ENCODE peak calls at places on chromosomes 2 and 18, in nine cellular contexts. One of them, this sample, is unnamed.

GRCh38 chr2:16294791-16295190 is 354.4 kb downstream of the MYCN start:
- DNase-seq in bronchial epithelial cell: no peak
- DNase-seq in AG09309: no peak
- DNase-seq in breast epithelium: no peak
- DNase-seq in ovary: no peak
- DNase-seq in H9: no peak
- DNase-seq in BJ: no peak
- DNase-seq in neural crest cell: no peak
- DNase-seq in sigmoid colon: no peak
- DNase-seq in this sample: no peak

GRCh38 chr2:11750422-11750821 is 4.0 kb downstream of the LPIN1 start:
- DNase-seq in bronchial epithelial cell: peak
- DNase-seq in AG09309: no peak
- DNase-seq in breast epithelium: no peak
- DNase-seq in ovary: no peak
- DNase-seq in H9: no peak
- DNase-seq in BJ: no peak
- DNase-seq in neural crest cell: no peak
- DNase-seq in sigmoid colon: no peak
- DNase-seq in this sample: no peak

GRCh38 chr2:2720351-2720750 is 389.3 kb upstream of the MYT1L start:
- DNase-seq in bronchial epithelial cell: no peak
- DNase-seq in AG09309: no peak
- DNase-seq in breast epithelium: no peak
- DNase-seq in ovary: no peak
- DNase-seq in H9: no peak
- DNase-seq in BJ: no peak
- DNase-seq in neural crest cell: no peak
- DNase-seq in sigmoid colon: no peak
- DNase-seq in this sample: no peak

GRCh38 chr2:184906709-184907108 is 308.4 kb downstream of the ZNF804A start:
- DNase-seq in bronchial epithelial cell: no peak
- DNase-seq in AG09309: no peak
- DNase-seq in breast epithelium: no peak
- DNase-seq in ovary: no peak
- DNase-seq in H9: no peak
- DNase-seq in BJ: no peak
- DNase-seq in neural crest cell: no peak
- DNase-seq in sigmoid colon: no peak
- DNase-seq in this sample: no peak

GRCh38 chr2:235541838-235542549 is 48.2 kb downstream of the AGAP1 start:
- DNase-seq in bronchial epithelial cell: no peak
- DNase-seq in AG09309: no peak
- DNase-seq in breast epithelium: no peak
- DNase-seq in ovary: no peak
- DNase-seq in H9: no peak
- DNase-seq in BJ: no peak
- DNase-seq in neural crest cell: no peak
- DNase-seq in sigmoid colon: no peak
- DNase-seq in this sample: no peak

GRCh38 chr18:4639628-4640310 is 184.7 kb upstream of the DLGAP1 start:
- DNase-seq in bronchial epithelial cell: no peak
- DNase-seq in AG09309: no peak
- DNase-seq in breast epithelium: no peak
- DNase-seq in ovary: no peak
- DNase-seq in H9: no peak
- DNase-seq in BJ: no peak
- DNase-seq in neural crest cell: no peak
- DNase-seq in sigmoid colon: no peak
- DNase-seq in this sample: no peak

GRCh38 chr2:73156539-73157124 is 43.9 kb upstream of the RAB11FIP5 start:
- DNase-seq in bronchial epithelial cell: peak
- DNase-seq in AG09309: no peak
- DNase-seq in breast epithelium: no peak
- DNase-seq in ovary: peak
- DNase-seq in H9: peak
- DNase-seq in BJ: no peak
- DNase-seq in neural crest cell: peak
- DNase-seq in sigmoid colon: peak
- DNase-seq in this sample: peak

GRCh38 chr2:73323551-73323950 is 30.2 kb upstream of the EGR4 start:
- DNase-seq in bronchial epithelial cell: no peak
- DNase-seq in AG09309: no peak
- DNase-seq in breast epithelium: no peak
- DNase-seq in ovary: no peak
- DNase-seq in H9: no peak
- DNase-seq in BJ: no peak
- DNase-seq in neural crest cell: no peak
- DNase-seq in sigmoid colon: no peak
- DNase-seq in this sample: no peak

GRCh38 chr2:86440631-86441391 is at the start of gene KDM3A:
- DNase-seq in bronchial epithelial cell: peak
- DNase-seq in AG09309: peak
- DNase-seq in breast epithelium: peak
- DNase-seq in ovary: peak
- DNase-seq in H9: peak
- DNase-seq in BJ: peak
- DNase-seq in neural crest cell: peak
- DNase-seq in sigmoid colon: peak
- DNase-seq in this sample: peak

GRCh38 chr2:172113617-172114016 is 10.9 kb upstream of the DLX2 start:
- DNase-seq in bronchial epithelial cell: no peak
- DNase-seq in AG09309: no peak
- DNase-seq in breast epithelium: no peak
- DNase-seq in ovary: no peak
- DNase-seq in H9: no peak
- DNase-seq in BJ: no peak
- DNase-seq in neural crest cell: no peak
- DNase-seq in sigmoid colon: no peak
- DNase-seq in this sample: no peak

GRCh38 chr2:177247693-177248262 is 16.7 kb downstream of the NFE2L2 start:
- DNase-seq in bronchial epithelial cell: no peak
- DNase-seq in AG09309: no peak
- DNase-seq in breast epithelium: no peak
- DNase-seq in ovary: no peak
- DNase-seq in H9: no peak
- DNase-seq in BJ: no peak
- DNase-seq in neural crest cell: no peak
- DNase-seq in sigmoid colon: no peak
- DNase-seq in this sample: no peak

GRCh38 chr2:120765911-120766757 is 30.5 kb downstream of the GLI2 start:
- DNase-seq in bronchial epithelial cell: no peak
- DNase-seq in AG09309: no peak
- DNase-seq in breast epithelium: no peak
- DNase-seq in ovary: peak
- DNase-seq in H9: peak
- DNase-seq in BJ: peak
- DNase-seq in neural crest cell: no peak
- DNase-seq in sigmoid colon: peak
- DNase-seq in this sample: no peak

GRCh38 chr2:201513271-201513670 is 61.7 kb downstream of the STRADB start:
- DNase-seq in bronchial epithelial cell: no peak
- DNase-seq in AG09309: no peak
- DNase-seq in breast epithelium: no peak
- DNase-seq in ovary: no peak
- DNase-seq in H9: no peak
- DNase-seq in BJ: no peak
- DNase-seq in neural crest cell: no peak
- DNase-seq in sigmoid colon: no peak
- DNase-seq in this sample: no peak

GRCh38 chr2:72138921-72139381 is 8.7 kb downstream of the CYP26B1 start:
- DNase-seq in bronchial epithelial cell: no peak
- DNase-seq in AG09309: no peak
- DNase-seq in breast epithelium: no peak
- DNase-seq in ovary: peak
- DNase-seq in H9: peak
- DNase-seq in BJ: no peak
- DNase-seq in neural crest cell: no peak
- DNase-seq in sigmoid colon: no peak
- DNase-seq in this sample: no peak

GRCh38 chr2:214393796-214394195 is 17.1 kb upstream of the VWC2L start:
- DNase-seq in bronchial epithelial cell: no peak
- DNase-seq in AG09309: no peak
- DNase-seq in breast epithelium: no peak
- DNase-seq in ovary: no peak
- DNase-seq in H9: no peak
- DNase-seq in BJ: no peak
- DNase-seq in neural crest cell: no peak
- DNase-seq in sigmoid colon: no peak
- DNase-seq in this sample: no peak

GRCh38 chr2:215360596-215360995 is 48.7 kb downstream of the ATIC start:
- DNase-seq in bronchial epithelial cell: no peak
- DNase-seq in AG09309: no peak
- DNase-seq in breast epithelium: no peak
- DNase-seq in ovary: no peak
- DNase-seq in H9: no peak
- DNase-seq in BJ: no peak
- DNase-seq in neural crest cell: no peak
- DNase-seq in sigmoid colon: no peak
- DNase-seq in this sample: no peak

GRCh38 chr2:180261976-180262375 is 254.9 kb upstream of the CWC22 start:
- DNase-seq in bronchial epithelial cell: no peak
- DNase-seq in AG09309: no peak
- DNase-seq in breast epithelium: no peak
- DNase-seq in ovary: no peak
- DNase-seq in H9: no peak
- DNase-seq in BJ: no peak
- DNase-seq in neural crest cell: no peak
- DNase-seq in sigmoid colon: no peak
- DNase-seq in this sample: no peak

DNA sequence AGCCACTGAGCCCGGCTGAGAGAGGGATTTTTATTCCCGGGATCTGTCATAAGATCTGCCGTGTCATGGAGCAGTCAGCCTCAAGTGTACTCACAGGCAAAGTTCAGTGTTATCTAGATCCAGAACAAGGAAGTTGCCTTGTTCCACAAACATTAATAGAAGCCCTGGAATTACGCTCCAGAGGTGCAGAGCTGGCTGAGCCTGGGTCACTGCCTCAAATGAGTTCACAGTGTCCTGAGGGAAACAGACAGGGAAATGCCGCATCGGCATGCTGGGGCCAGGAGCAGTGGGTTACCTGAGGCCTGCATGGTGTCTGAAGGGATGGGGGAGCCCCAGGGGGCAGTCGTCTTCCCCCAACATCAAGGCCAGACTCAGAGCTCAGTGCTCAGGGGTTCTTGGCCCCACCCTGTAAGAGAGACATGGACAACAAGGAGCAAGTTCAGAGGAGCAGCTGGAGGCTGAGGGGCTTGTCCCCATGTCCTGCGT is 42.7 kb upstream of the ODC1 start:
- DNase-seq in bronchial epithelial cell: peak
- DNase-seq in AG09309: no peak
- DNase-seq in breast epithelium: no peak
- DNase-seq in ovary: no peak
- DNase-seq in H9: no peak
- DNase-seq in BJ: no peak
- DNase-seq in neural crest cell: no peak
- DNase-seq in sigmoid colon: peak
- DNase-seq in this sample: peak
- TF ChIP-seq CTCF in bronchial epithelial cell: no peak
- TF ChIP-seq CTCF in AG09309: no peak
- TF ChIP-seq CTCF in breast epithelium: no peak
- TF ChIP-seq CTCF in ovary: no peak
- TF ChIP-seq CTCF in H9: no peak
- TF ChIP-seq CTCF in BJ: no peak
- TF ChIP-seq CTCF in neural crest cell: no peak
- TF ChIP-seq CTCF in sigmoid colon: no peak
- TF ChIP-seq CTCF in this sample: no peak

GRCh38 chr2:231928481-231928880 is 2.3 kb upstream of the NPPC start:
- DNase-seq in bronchial epithelial cell: no peak
- DNase-seq in AG09309: no peak
- DNase-seq in breast epithelium: no peak
- DNase-seq in ovary: peak
- DNase-seq in H9: no peak
- DNase-seq in BJ: no peak
- DNase-seq in neural crest cell: no peak
- DNase-seq in sigmoid colon: peak
- DNase-seq in this sample: peak
- TF ChIP-seq CTCF in bronchial epithelial cell: no peak
- TF ChIP-seq CTCF in AG09309: peak
- TF ChIP-seq CTCF in breast epithelium: no peak
- TF ChIP-seq CTCF in ovary: no peak
- TF ChIP-seq CTCF in H9: peak
- TF ChIP-seq CTCF in BJ: no peak
- TF ChIP-seq CTCF in neural crest cell: no peak
- TF ChIP-seq CTCF in sigmoid colon: no peak
- TF ChIP-seq CTCF in this sample: no peak

DNA sequence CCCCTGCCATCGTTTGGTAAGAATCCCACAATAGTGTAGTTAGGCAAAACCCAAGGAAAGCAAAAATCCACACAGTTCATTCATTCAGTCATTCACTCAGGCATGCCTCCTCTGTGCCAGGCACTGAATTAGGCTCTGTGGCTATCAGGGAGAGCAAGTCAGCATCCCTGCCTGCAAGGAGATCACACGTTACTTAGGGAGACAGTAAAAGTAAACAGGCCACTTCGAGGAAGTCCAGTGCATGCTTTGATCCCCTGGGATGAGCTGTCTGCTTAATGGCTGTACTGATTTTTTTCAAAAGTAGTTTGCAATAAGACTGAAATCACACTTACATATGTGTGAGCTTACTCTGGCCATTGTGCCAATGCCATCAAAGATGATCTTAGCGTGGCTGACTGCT is 84.3 kb downstream of the GALNT14 start:
- DNase-seq in bronchial epithelial cell: no peak
- DNase-seq in AG09309: no peak
- DNase-seq in breast epithelium: no peak
- DNase-seq in ovary: no peak
- DNase-seq in H9: no peak
- DNase-seq in BJ: no peak
- DNase-seq in neural crest cell: no peak
- DNase-seq in sigmoid colon: no peak
- DNase-seq in this sample: no peak
- TF ChIP-seq CTCF in bronchial epithelial cell: no peak
- TF ChIP-seq CTCF in AG09309: no peak
- TF ChIP-seq CTCF in breast epithelium: no peak
- TF ChIP-seq CTCF in ovary: no peak
- TF ChIP-seq CTCF in H9: no peak
- TF ChIP-seq CTCF in BJ: no peak
- TF ChIP-seq CTCF in neural crest cell: no peak
- TF ChIP-seq CTCF in sigmoid colon: no peak
- TF ChIP-seq CTCF in this sample: no peak

DNA sequence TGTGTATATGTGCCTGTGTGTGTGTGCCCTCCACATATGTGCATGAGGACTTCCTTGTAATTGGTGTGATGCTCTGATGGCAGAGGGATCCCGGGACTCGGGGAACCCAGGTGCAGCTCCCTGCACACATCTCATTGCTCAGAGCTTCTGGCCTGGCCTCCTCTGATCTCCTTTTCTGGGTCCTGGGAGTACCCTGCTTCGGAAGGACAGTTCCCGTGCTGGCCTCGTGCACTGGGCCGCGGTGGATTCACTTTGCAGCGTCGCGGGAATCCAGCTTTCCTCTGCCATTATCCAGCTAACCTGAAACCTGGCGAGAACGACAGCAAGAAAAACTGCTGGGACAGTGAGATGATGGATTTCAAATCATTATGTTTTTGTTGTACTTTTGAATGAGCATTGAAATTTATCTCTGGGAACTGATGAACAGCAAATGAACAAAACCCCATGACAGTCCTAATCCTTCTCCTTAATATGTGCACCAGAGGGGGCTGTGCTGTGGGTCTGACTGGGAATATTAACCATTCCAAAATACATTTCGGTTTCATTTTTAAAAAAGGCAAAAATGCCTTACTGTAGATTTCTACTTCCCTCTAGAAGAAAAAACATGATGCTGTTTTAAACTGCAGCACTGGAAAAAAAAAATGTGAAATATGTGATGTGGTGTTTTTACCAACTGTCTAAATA is 78.2 kb downstream of the PTGR3 start:
- DNase-seq in bronchial epithelial cell: no peak
- DNase-seq in AG09309: no peak
- DNase-seq in breast epithelium: peak
- DNase-seq in ovary: no peak
- DNase-seq in H9: no peak
- DNase-seq in BJ: peak
- DNase-seq in neural crest cell: no peak
- DNase-seq in sigmoid colon: no peak
- DNase-seq in this sample: no peak
- TF ChIP-seq CTCF in bronchial epithelial cell: no peak
- TF ChIP-seq CTCF in AG09309: peak
- TF ChIP-seq CTCF in breast epithelium: no peak
- TF ChIP-seq CTCF in ovary: no peak
- TF ChIP-seq CTCF in H9: no peak
- TF ChIP-seq CTCF in BJ: peak
- TF ChIP-seq CTCF in neural crest cell: no peak
- TF ChIP-seq CTCF in sigmoid colon: no peak
- TF ChIP-seq CTCF in this sample: no peak